ENCODE peak calls at places on chromosomes 6 and 20, in five cellular contexts. O, U, D, W and F are unnamed samples.

GRCh38 chr6:73746776-73747175 is 50.8 kb downstream of the CD109 start:
- DNase-seq in O (no peak), U (no peak), D (no peak), W (no peak), F (no peak)

GRCh38 chr6:156762547-156762946 is 14.6 kb upstream of the ARID1B start:
- DNase-seq in O (no peak), U (no peak), D (no peak), W (no peak), F (no peak)

GRCh38 chr6:14274552-14275492 is 157.2 kb downstream of the CD83 start:
- DNase-seq in O (no peak), U (peak; percentile 84), D (no peak), W (no peak), F (peak; percentile 27)

GRCh38 chr6:143241110-143241509 is 180.4 kb downstream of the AIG1 start:
- DNase-seq in O (no peak), U (no peak), D (no peak), W (no peak), F (no peak)

GRCh38 chr6:7974932-7975763 is 64.6 kb upstream of the TXNDC5 start:
- DNase-seq in O (no peak), U (peak; percentile 93), D (no peak), W (peak; percentile 65), F (no peak)

GRCh38 chr20:44388466-44389023 is 33.0 kb downstream of the HNF4A start:
- DNase-seq in O (peak; percentile 7), U (peak; percentile 90), D (peak; percentile 55), W (peak; percentile 85), F (no peak)

GRCh38 chr20:3910868-3911267 is 21.7 kb downstream of the PANK2 start:
- DNase-seq in O (no peak), U (no peak), D (no peak), W (no peak), F (no peak)

GRCh38 chr6:149474108-149474935 is 10.5 kb downstream of the ZC3H12D start:
- DNase-seq in O (no peak), U (no peak), D (no peak), W (peak; percentile 62), F (no peak)

GRCh38 chr6:165817148-165817547 is 154.1 kb upstream of the PDE10A start:
- DNase-seq in O (no peak), U (no peak), D (no peak), W (no peak), F (peak; percentile 63)

GRCh38 chr20:8401491-8401890 is 269.4 kb downstream of the PLCB1 start:
- DNase-seq in O (peak; percentile 71), U (no peak), D (no peak), W (no peak), F (no peak)

GRCh38 chr6:29816030-29816429 is 11.6 kb upstream of the HLA-G start:
- DNase-seq in O (no peak), U (no peak), D (no peak), W (no peak), F (no peak)

GRCh38 chr6:37004044-37004984 is 1.1 kb upstream of the FGD2 start:
- DNase-seq in O (no peak), U (no peak), D (no peak), W (no peak), F (no peak)

GRCh38 chr6:20200761-20201160 is 11.5 kb downstream of the MBOAT1 start:
- DNase-seq in O (no peak), U (no peak), D (no peak), W (no peak), F (no peak)

GRCh38 chr20:4063631-4064030 is 48.3 kb upstream of the RNF24 start:
- DNase-seq in O (no peak), U (no peak), D (no peak), W (no peak), F (no peak)

GRCh38 chr6:44002071-44002590 is 125.1 kb downstream of the MRPL14 start:
- DNase-seq in O (no peak), U (no peak), D (no peak), W (no peak), F (no peak)

GRCh38 chr6:34964564-34964963 is 75.5 kb downstream of the ANKS1A start:
- DNase-seq in O (no peak), U (no peak), D (no peak), W (no peak), F (no peak)

GRCh38 chr6:88815491-88815890 is 147.9 kb downstream of the RNGTT start:
- DNase-seq in O (no peak), U (no peak), D (no peak), W (no peak), F (no peak)

GRCh38 chr20:42589976-42590639 is 599.6 kb downstream of the PTPRT start:
- DNase-seq in O (no peak), U (no peak), D (no peak), W (no peak), F (no peak)

GRCh38 chr20:25230177-25230831 is 17.6 kb upstream of the PYGB start:
- DNase-seq in O (no peak), U (no peak), D (no peak), W (no peak), F (no peak)

GRCh38 chr20:20731000-20731944 is 18.8 kb upstream of the RALGAPA2 start:
- DNase-seq in O (no peak), U (no peak), D (no peak), W (no peak), F (no peak)

GRCh38 chr6:100721256-100721655 is 159.9 kb downstream of the ASCC3 start:
- DNase-seq in O (no peak), U (no peak), D (no peak), W (no peak), F (no peak)

GRCh38 chr6:86822747-86823146 is 114.6 kb upstream of the HTR1E start:
- DNase-seq in O (no peak), U (no peak), D (no peak), W (no peak), F (no peak)

GRCh38 chr6:143110996-143111395 is 50.3 kb downstream of the AIG1 start:
- DNase-seq in O (no peak), U (no peak), D (no peak), W (no peak), F (no peak)

GRCh38 chr6:166595061-166595780 is 8.7 kb upstream of the RAMACL start:
- DNase-seq in O (peak; percentile 91), U (peak; percentile 60), D (no peak), W (no peak), F (peak; percentile 70)

GRCh38 chr6:45562171-45562570 is 184.4 kb upstream of the SUPT3H start:
- DNase-seq in O (no peak), U (no peak), D (no peak), W (no peak), F (no peak)

GRCh38 chr6:136701011-136701410 is 91.3 kb downstream of the MAP3K5 start:
- DNase-seq in O (no peak), U (no peak), D (no peak), W (no peak), F (no peak)

GRCh38 chr6:127641905-127642304 is 64.9 kb downstream of the C6orf58 start:
- DNase-seq in O (no peak), U (no peak), D (no peak), W (no peak), F (no peak)

GRCh38 chr20:46970937-46971630 is 76.4 kb downstream of the EYA2 start:
- DNase-seq in O (peak; percentile 40), U (peak; percentile 46), D (no peak), W (no peak), F (no peak)

GRCh38 chr20:18986146-18986830 is 172.7 kb downstream of the SCP2D1 start:
- DNase-seq in O (no peak), U (no peak), D (no peak), W (no peak), F (peak; percentile 56)

DNA sequence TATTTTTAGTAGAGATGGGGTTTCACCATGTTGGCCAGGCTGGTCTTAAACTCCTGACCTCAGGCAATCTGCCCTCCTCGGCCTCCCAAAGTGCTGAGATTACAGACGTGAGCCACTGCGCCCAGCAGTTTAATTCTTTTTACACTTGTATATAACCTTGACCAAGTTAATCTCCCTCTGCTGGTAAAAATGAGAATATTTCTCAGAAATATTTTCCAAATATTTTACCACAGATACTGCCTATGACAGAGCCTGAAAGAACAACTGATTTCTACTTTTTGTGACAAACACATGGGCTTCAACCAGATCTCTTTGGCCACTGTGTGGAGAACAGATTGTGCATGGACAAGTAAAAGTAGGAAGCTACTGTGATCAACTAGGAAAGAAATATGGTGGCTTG is 21.2 kb upstream of the NHSL1 start:
- DNase-seq in O (no peak), U (no peak), D (no peak), W (no peak), F (no peak)
- TF ChIP-seq CTCF in O (no peak), U (no peak), D (peak; percentile 24), W (no peak), F (peak; percentile 58)

DNA sequence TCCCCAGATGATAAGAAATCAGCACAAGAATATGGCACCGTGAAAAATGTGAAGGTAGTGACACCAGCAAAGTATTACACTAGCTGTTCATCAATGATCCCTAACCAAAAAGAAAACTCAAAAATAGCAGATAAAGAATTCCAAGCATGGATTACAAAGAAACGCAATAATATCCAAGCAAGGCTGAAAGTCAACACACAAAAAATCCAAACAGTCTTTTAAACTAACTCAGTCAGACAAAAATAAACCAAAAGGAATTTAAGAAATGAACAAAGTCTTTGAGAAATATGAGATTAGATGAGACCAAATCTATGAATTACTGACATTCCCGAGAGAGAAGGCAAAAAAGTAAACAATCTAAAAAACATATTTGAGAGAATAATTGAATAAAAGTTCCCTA is 976.1 kb upstream of the MAP3K7 start:
- DNase-seq in O (no peak), U (no peak), D (no peak), W (no peak), F (no peak)
- TF ChIP-seq CTCF in O (no peak), U (no peak), D (no peak), W (no peak), F (no peak)

DNA sequence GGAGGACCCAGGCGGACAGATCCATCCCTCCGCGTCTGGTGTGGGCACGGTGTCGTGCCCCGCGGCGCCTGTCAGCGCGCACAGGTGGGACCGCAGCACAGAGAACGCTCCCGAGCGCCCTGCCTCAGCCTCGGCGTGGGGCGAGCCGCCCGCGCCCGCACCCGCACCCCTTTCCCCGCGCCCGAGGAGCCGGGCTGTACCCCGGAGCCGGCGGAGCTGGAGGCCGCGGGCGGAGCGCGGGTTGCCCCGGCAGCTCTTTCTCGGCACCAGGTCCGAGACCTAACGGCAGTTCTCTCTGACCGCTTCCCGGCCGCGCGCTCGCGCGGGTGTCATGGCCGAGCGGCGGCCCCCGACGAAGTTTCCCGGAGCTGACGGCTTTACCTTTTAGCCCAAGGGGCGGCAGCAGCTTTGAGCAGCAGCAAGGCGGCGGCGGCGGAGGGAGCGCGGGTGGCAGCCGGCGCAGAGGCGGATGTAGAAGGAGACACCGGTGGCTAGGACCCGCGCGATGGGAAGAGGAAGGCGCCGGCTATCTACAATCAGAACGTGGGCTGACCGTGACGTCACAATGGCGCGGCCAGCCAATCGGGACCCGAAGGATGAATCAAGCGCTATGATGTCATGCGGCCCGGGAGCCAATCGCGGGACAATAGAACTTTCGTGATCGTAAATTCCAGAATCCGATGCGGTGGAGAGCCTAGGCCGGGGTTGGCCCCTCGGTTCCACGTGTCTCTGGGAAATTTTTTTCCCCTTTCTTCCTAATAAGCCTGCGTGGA is at the start of gene ELOVL5:
- DNase-seq in O (peak; percentile 93), U (peak; percentile 99), D (peak; percentile 87), W (peak; percentile 93), F (peak; percentile 98)
- TF ChIP-seq CTCF in O (no peak), U (no peak), D (no peak), W (no peak), F (no peak)

DNA sequence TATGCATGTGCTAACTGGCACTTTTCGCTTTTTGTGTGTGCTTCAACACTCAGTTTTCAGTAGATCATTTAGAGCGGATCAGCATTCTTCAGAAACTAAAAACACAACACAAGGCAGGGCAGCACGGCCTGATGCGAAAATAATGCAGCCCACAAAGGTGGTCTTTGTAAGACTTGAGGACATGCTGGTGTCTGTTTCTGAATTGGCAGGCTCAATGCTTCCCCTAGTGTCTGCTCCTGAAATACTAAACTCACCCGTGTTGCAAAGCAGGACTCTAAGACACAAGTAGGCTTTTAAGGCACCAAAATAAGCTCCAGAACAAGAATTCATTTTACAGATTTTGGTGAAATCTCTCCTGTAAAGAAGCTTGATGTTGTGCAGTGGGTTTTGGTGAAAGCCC is 676.5 kb downstream of the TENT5A start:
- DNase-seq in O (no peak), U (no peak), D (no peak), W (no peak), F (no peak)
- TF ChIP-seq CTCF in O (peak; percentile 32), U (no peak), D (no peak), W (no peak), F (peak; percentile 52)